ENCODE peak calls at places on chromosomes 4 and X, in five cellular contexts. W is H9; S is KG1; Z is activated naive CD4-positive, alpha-beta T cell treated with anti-CD3 and anti-CD28 coated beads for 36 hours; K is AML-193. Q is an unnamed sample.

GRCh38 chr4:11468901-11469300 is 40.2 kb upstream of the HS3ST1 start:
- DNase-seq in W (peak; percentile 54), S (no peak), Z (no peak), K (no peak), Q (no peak)

GRCh38 chrX:120672841-120673530 is 43.1 kb upstream of the C1GALT1C1 start:
- DNase-seq in W (no peak), S (no peak), Z (no peak), K (no peak), Q (no peak)

GRCh38 chr4:55444822-55445221 is 49.1 kb downstream of the TMEM165 start:
- DNase-seq in W (no peak), S (no peak), Z (peak; percentile 12), K (no peak), Q (no peak)

GRCh38 chr4:6281436-6282144 is 11.9 kb downstream of the WFS1 start:
- DNase-seq in W (no peak), S (no peak), Z (no peak), K (no peak), Q (no peak)

GRCh38 chr4:136329042-136329662 is 1203.1 kb downstream of the PCDH18 start:
- DNase-seq in W (no peak), S (no peak), Z (no peak), K (no peak), Q (no peak)

GRCh38 chrX:2550288-2551020 is 49.7 kb upstream of the DHRSX start:
- DNase-seq in W (no peak), S (no peak), Z (no peak), K (no peak), Q (no peak)

GRCh38 chr4:21512351-21512750 is 436.2 kb downstream of the KCNIP4 start:
- DNase-seq in W (no peak), S (no peak), Z (no peak), K (peak; percentile 7), Q (no peak)

GRCh38 chr4:924107-925096 is 7.7 kb downstream of the GAK start:
- DNase-seq in W (peak; percentile 37), S (no peak), Z (peak; percentile 65), K (no peak), Q (peak; percentile 48)

GRCh38 chr4:186643501-186644315 is 79.9 kb downstream of the FAT1 start:
- DNase-seq in W (no peak), S (no peak), Z (no peak), K (no peak), Q (no peak)

GRCh38 chr4:13452927-13453579 is 31.1 kb downstream of the RAB28 start:
- DNase-seq in W (no peak), S (no peak), Z (no peak), K (no peak), Q (no peak)

GRCh38 chr4:76499461-76499860 is 64.4 kb downstream of the SHROOM3 start:
- DNase-seq in W (no peak), S (no peak), Z (no peak), K (no peak), Q (peak; percentile 29)

GRCh38 chrX:110383414-110383813 is 24.8 kb downstream of the RTL9 start:
- DNase-seq in W (no peak), S (no peak), Z (no peak), K (no peak), Q (no peak)

GRCh38 chr4:182593864-182594263 is 323.3 kb downstream of the DCTD start:
- DNase-seq in W (no peak), S (no peak), Z (no peak), K (no peak), Q (no peak)

GRCh38 chrX:132956421-132957210 is 1.8 kb downstream of the HS6ST2 start:
- DNase-seq in W (no peak), S (no peak), Z (peak; percentile 5), K (no peak), Q (no peak)

GRCh38 chr4:7806080-7806630 is 133.5 kb downstream of the AFAP1 start:
- DNase-seq in W (peak; percentile 45), S (no peak), Z (no peak), K (no peak), Q (no peak)

GRCh38 chr4:2058264-2059033 is 678 bp upstream of the NAT8L start:
- DNase-seq in W (peak; percentile 65), S (no peak), Z (no peak), K (no peak), Q (no peak)

GRCh38 chr4:85149656-85150055 is 183.2 kb upstream of the WDFY3 start:
- DNase-seq in W (no peak), S (no peak), Z (no peak), K (no peak), Q (no peak)

GRCh38 chr4:71222661-71223060 is 116.2 kb upstream of the SLC4A4 start:
- DNase-seq in W (no peak), S (no peak), Z (no peak), K (no peak), Q (no peak)

GRCh38 chrX:154603438-154604430 is 15.3 kb downstream of the CTAG1B start:
- DNase-seq in W (no peak), S (no peak), Z (no peak), K (no peak), Q (no peak)

GRCh38 chr4:38241541-38241940 is 281.3 kb downstream of the PTTG2 start:
- DNase-seq in W (no peak), S (no peak), Z (no peak), K (no peak), Q (no peak)

GRCh38 chr4:79823148-79823763 is 249.8 kb downstream of the ANTXR2 start:
- DNase-seq in W (no peak), S (no peak), Z (no peak), K (no peak), Q (no peak)

GRCh38 chr4:155889036-155889793 is 14.3 kb upstream of the TDO2 start:
- DNase-seq in W (no peak), S (no peak), Z (no peak), K (peak; percentile 96), Q (no peak)

GRCh38 chr4:629916-630641 is 4.7 kb downstream of the PDE6B start:
- DNase-seq in W (peak; percentile 14), S (no peak), Z (no peak), K (no peak), Q (no peak)

GRCh38 chr4:5956285-5957021 is 61.8 kb downstream of the C4orf50 start:
- DNase-seq in W (peak; percentile 70), S (no peak), Z (no peak), K (no peak), Q (no peak)

GRCh38 chrX:103686199-103687072 is at the start of gene MORF4L2:
- DNase-seq in W (peak; percentile 99), S (peak; percentile 67), Z (peak; percentile 93), K (peak; percentile 92), Q (peak; percentile 79)

GRCh38 chrX:119488749-119489148 is 20.5 kb downstream of the SLC25A5 start:
- DNase-seq in W (no peak), S (peak; percentile 2), Z (peak; percentile 60), K (no peak), Q (peak; percentile 34)

GRCh38 chrX:140701480-140701879 is 8.1 kb upstream of the LINC00632 start:
- DNase-seq in W (no peak), S (no peak), Z (no peak), K (peak; percentile 1), Q (no peak)

GRCh38 chr4:13298655-13299054 is 185.5 kb downstream of the RAB28 start:
- DNase-seq in W (no peak), S (no peak), Z (no peak), K (no peak), Q (no peak)

GRCh38 chrX:154457491-154458115 is 478 bp upstream of the PLXNA3 start:
- DNase-seq in W (peak; percentile 75), S (no peak), Z (peak; percentile 40), K (no peak), Q (peak; percentile 66)

GRCh38 chr4:71126719-71127118 is 133.3 kb downstream of the DCK start:
- DNase-seq in W (no peak), S (no peak), Z (no peak), K (no peak), Q (no peak)

GRCh38 chr4:42570221-42570620 is 86.7 kb downstream of the ATP8A1 start:
- DNase-seq in W (no peak), S (no peak), Z (no peak), K (no peak), Q (no peak)

GRCh38 chr4:153023692-153024394 is 87.7 kb downstream of the FHDC1 start:
- DNase-seq in W (no peak), S (no peak), Z (no peak), K (no peak), Q (no peak)